ENCODE peak calls at places on chromosome X, in five cellular contexts. V is heart right ventricle, K is Peyer's patch, D is endothelial cell, H is Calu3. C is an unnamed sample.
A peak's percentile ranks its signal among the peaks of the same experiment; 100 is the strongest.

GRCh38 chrX:17535229-17535628 is 160.2 kb downstream of the NHS start:
- DNase-seq in V (no peak), K (no peak), H (peak; percentile 35), D (peak; percentile 25), C (peak; percentile 54)

GRCh38 chrX:153622661-153623309 is 23.8 kb upstream of the CCNQ start:
- DNase-seq in H (no peak), K (no peak), V (no peak), D (no peak), C (no peak)

GRCh38 chrX:48978226-48978625 is 6.6 kb upstream of the KCND1 start:
- DNase-seq in K (no peak), H (no peak), V (no peak), D (no peak), C (no peak)

GRCh38 chrX:121823406-121823805 is 776.0 kb downstream of the GLUD2 start:
- DNase-seq in V (no peak), K (no peak), H (no peak), D (no peak), C (no peak)

GRCh38 chrX:4925911-4926310 is 1212.5 kb upstream of the PRKX start:
- DNase-seq in H (no peak), D (no peak), K (no peak), V (no peak), C (no peak)

GRCh38 chrX:111823068-111823467 is 52.9 kb upstream of the TRPC5OS start:
- DNase-seq in D (peak; percentile 47), V (no peak), K (no peak), H (peak; percentile 56), C (peak; percentile 17)

GRCh38 chrX:19772306-19772705 is 115.1 kb downstream of the SH3KBP1 start:
- DNase-seq in H (no peak), V (no peak), D (no peak), K (no peak), C (no peak)

GRCh38 chrX:70129811-70130210 is 3.4 kb upstream of the IGBP1 start:
- DNase-seq in V (no peak), H (no peak), D (no peak), K (no peak), C (no peak)

GRCh38 chrX:23656684-23657083 is 10.6 kb upstream of the PRDX4 start:
- DNase-seq in D (no peak), V (no peak), H (no peak), K (no peak), C (no peak)

GRCh38 chrX:97743014-97743413 is 859.3 kb downstream of the RPA4 start:
- DNase-seq in D (no peak), V (no peak), K (no peak), H (no peak), C (no peak)

GRCh38 chrX:106481341-106481740 is 130.4 kb upstream of the RADX start:
- DNase-seq in H (peak; percentile 59), D (peak; percentile 58), V (no peak), K (no peak), C (no peak)
- TF ChIP-seq CTCF in H (peak; percentile 30), D (peak; percentile 70), V (peak; percentile 64), K (peak; percentile 86), C (peak; percentile 77)

GRCh38 chrX:143757887-143758286 is 37.3 kb upstream of the SPANXN2 start:
- DNase-seq in V (no peak), D (no peak), K (no peak), H (no peak), C (no peak)

GRCh38 chrX:143754183-143754582 is 33.6 kb upstream of the SPANXN2 start:
- DNase-seq in H (no peak), V (no peak), D (no peak), K (no peak), C (no peak)

GRCh38 chrX:143757375-143757774 is 36.8 kb upstream of the SPANXN2 start:
- DNase-seq in K (no peak), H (no peak), V (no peak), D (no peak), C (no peak)
- TF ChIP-seq CTCF in K (no peak), H (no peak), V (no peak), D (no peak), C (no peak)

GRCh38 chrX:14528629-14529287 is 578 bp upstream of the GLRA2 start:
- DNase-seq in K (peak; percentile 63), V (peak; percentile 20), D (peak; percentile 77), H (peak; percentile 81), C (peak; percentile 21)
- TF ChIP-seq CTCF in K (peak; percentile 71), V (peak; percentile 40), D (peak; percentile 64), H (peak; percentile 39), C (peak; percentile 62)

DNA sequence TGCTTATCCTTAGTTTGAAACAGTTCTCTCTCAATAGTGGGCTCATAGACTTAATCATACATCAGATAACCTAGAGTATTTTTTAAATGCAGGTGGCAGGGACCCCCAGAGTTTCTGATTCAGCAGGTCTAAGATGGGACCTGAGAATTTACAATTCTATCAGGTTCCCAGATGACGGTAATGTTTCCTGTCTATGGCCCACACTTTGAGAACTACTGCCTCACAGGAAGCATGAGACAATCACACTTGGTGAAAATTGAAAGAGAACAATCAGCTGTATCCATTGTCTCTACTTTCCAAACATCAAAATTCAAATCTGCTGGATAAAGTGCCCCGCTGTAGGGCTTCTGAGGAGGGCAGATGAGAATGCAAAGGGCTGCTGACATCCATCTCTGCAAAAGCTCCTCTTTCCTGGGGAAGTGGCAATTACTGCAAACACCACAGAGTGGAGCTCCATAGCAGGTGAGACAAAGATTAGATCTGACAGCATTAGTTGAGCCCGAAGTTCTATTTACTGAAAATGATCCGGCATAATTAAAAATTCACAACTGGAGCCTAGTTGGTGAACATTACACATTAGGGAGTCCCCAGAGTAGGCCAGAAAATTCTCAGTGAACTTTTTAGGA is 187.8 kb upstream of the MBNL3 start:
- DNase-seq in K (no peak), V (no peak), D (peak; percentile 7), H (peak; percentile 17), C (no peak)
- TF ChIP-seq CTCF in K (no peak), V (no peak), D (no peak), H (no peak), C (no peak)

C was measured in GM13977.